ENCODE peak calls at places on chromosomes 16 and 17, in four cellular contexts. C is K562, A is HepG2, T is GM12878. X is an unnamed sample.

GRCh38 chr16:89358030-89359005 is 132.0 kb downstream of the ANKRD11 start:
- DNase-seq in C (no peak), A (no peak), T (no peak), X (no peak)

GRCh38 chr16:80045944-80046660 is 445.6 kb upstream of the MAF start:
- DNase-seq in C (no peak), A (no peak), T (no peak), X (no peak)

GRCh38 chr17:50043290-50044148 is 12.4 kb upstream of the ITGA3 start:
- DNase-seq in C (no peak), A (no peak), T (no peak), X (no peak)

GRCh38 chr17:65530158-65530984 is 31.1 kb downstream of the AXIN2 start:
- DNase-seq in C (no peak), A (no peak), T (no peak), X (no peak)

GRCh38 chr16:54288592-54289241 is 2.1 kb upstream of the IRX3 start:
- DNase-seq in C (no peak), A (no peak), T (no peak), X (no peak)

GRCh38 chr16:82657239-82657638 is 30.5 kb downstream of the CDH13 start:
- DNase-seq in C (no peak), A (no peak), T (no peak), X (no peak)

GRCh38 chr17:31888124-31888523 is 13.4 kb downstream of the UTP6 start:
- DNase-seq in C (no peak), A (no peak), T (no peak), X (no peak)

GRCh38 chr16:81035398-81035974 is at the start of gene ATMIN:
- DNase-seq in C (peak; percentile 98), A (peak; percentile 83), T (peak; percentile 15), X (peak; percentile 96)

GRCh38 chr16:3961449-3961849 is 80.9 kb upstream of the CREBBP start:
- DNase-seq in C (peak; percentile 41), A (peak; percentile 65), T (no peak), X (peak; percentile 47)

GRCh38 chr16:12060751-12061150 is 84.2 kb downstream of the SNX29 start:
- DNase-seq in C (peak; percentile 4), A (no peak), T (peak; percentile 21), X (no peak)

GRCh38 chr16:5865231-5865630 is 767.6 kb upstream of the EEF2KMT start:
- DNase-seq in C (no peak), A (no peak), T (no peak), X (no peak)

GRCh38 chr17:50256826-50257573 is 17.3 kb upstream of the TMEM92 start:
- DNase-seq in C (peak; percentile 48), A (no peak), T (no peak), X (peak; percentile 5)

GRCh38 chr17:50350733-50351132 is 4.8 kb downstream of the XYLT2 start:
- DNase-seq in C (no peak), A (no peak), T (no peak), X (no peak)

GRCh38 chr17:36901506-36901905 is 35.8 kb upstream of the LHX1 start:
- DNase-seq in C (no peak), A (peak; percentile 16), T (no peak), X (no peak)

GRCh38 chr16:27109666-27110523 is 43.2 kb downstream of the C16orf82 start:
- DNase-seq in C (peak; percentile 93), A (peak; percentile 62), T (no peak), X (peak; percentile 89)

GRCh38 chr16:27771201-27771910 is 221.4 kb downstream of the KATNIP start:
- DNase-seq in C (no peak), A (no peak), T (no peak), X (no peak)

GRCh38 chr16:81158964-81159363 is 62.8 kb upstream of the GCSH start:
- DNase-seq in C (no peak), A (peak; percentile 41), T (no peak), X (no peak)

GRCh38 chr16:90046971-90047713 is 27.9 kb upstream of the DBNDD1 start:
- DNase-seq in C (peak; percentile 31), A (peak; percentile 45), T (no peak), X (no peak)

GRCh38 chr17:72558971-72559476 is 438.2 kb downstream of the SOX9 start:
- DNase-seq in C (no peak), A (no peak), T (no peak), X (no peak)

GRCh38 chr16:65297453-65297852 is 175.6 kb upstream of the CDH11 start:
- DNase-seq in C (no peak), A (no peak), T (no peak), X (no peak)

GRCh38 chr17:68892658-68893057 is 62.5 kb downstream of the ABCA8 start:
- DNase-seq in C (no peak), A (no peak), T (no peak), X (no peak)

GRCh38 chr16:1960665-1961630 is 1.6 kb downstream of the NDUFB10 start:
- DNase-seq in C (no peak), A (peak; percentile 53), T (no peak), X (no peak)

GRCh38 chr16:56301391-56301850 is 110.1 kb downstream of the GNAO1 start:
- DNase-seq in C (no peak), A (no peak), T (no peak), X (no peak)

DNA sequence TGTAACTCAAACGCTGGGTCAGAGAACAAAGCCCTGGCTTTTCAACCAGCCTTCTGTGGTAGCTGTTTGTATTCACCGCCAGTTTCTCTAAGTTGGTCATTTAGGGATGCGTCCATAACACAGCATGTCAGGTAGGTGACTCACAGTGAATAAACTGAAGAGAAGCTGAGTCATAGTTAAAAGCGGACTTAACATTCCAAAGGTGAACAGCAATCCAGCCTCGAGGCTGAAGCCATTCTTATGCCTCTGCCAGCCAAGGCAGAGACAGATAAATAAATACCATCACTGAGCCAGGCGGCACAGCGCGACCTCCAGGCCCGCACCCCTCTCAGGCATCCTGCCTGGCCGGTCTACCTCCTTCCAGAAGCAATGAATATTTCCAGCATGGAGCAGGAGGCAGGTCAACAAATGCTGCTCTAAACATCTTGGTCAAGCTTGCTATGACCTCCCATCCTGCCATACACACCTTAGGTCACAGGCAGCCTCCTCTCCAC is 12.4 kb upstream of the CACNG4 start:
- DNase-seq in C (no peak), A (peak; percentile 93), T (no peak), X (no peak)
- TF ChIP-seq SP1 in C (no peak), A (no peak), T (no peak), X (no peak)

DNA sequence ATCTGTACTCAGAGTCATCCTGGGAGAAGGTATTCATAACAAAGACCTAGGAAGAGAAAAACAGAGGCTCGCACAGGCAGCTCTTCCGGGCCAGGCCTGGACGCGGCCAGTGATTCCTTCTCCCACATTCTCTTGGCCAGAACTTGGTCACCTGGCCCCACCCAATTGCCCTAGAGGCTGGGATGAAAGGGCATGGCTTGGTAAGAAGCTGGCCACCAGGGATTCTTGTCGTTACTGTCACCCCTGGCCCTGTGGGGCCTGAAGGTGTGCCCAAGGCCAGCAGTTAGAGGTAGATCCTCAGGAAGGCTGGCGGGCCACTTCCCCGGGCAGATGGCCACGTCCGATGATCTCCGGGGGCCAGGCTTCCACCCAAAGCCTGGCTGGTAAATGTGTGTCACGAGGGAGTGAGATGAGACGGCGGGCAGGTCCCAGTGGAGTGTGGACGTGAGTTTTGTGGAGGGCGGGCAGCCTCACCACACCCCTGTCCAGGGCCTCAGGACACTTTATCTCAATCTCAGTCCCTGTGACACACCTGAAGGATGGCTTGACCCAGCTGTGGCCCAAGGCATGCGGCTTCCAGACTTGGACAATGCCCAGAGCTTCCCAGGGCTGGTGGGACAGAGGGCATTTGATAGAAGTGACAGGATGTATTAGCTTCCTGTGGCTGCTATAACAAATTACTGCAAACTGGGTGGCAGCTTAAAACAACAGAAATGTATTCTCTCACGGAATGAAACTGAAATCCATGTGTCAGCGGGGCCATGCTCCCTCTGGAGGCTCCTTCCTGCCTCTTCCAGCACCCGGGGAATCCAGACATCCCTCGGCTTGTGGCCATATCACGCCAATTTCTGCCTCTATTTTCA is 66.3 kb upstream of the GSE1 start:
- DNase-seq in C (no peak), A (no peak), T (no peak), X (no peak)
- TF ChIP-seq FOXM1 in C (no peak), A (no peak), T (no peak), X (no peak)

GRCh38 chr17:9969301-9969935 is 64.3 kb upstream of the RCVRN start:
- DNase-seq in C (no peak), A (no peak), T (no peak), X (no peak)

GRCh38 chr17:9973689-9974459 is 68.8 kb upstream of the RCVRN start:
- DNase-seq in C (no peak), A (peak; percentile 11), T (no peak), X (no peak)

GRCh38 chr17:9974460-9975381 is 69.7 kb upstream of the RCVRN start:
- DNase-seq in C (no peak), A (no peak), T (no peak), X (no peak)

GRCh38 chr17:9971991-9972390 is 66.9 kb upstream of the RCVRN start:
- DNase-seq in C (no peak), A (no peak), T (no peak), X (peak; percentile 26)

DNA sequence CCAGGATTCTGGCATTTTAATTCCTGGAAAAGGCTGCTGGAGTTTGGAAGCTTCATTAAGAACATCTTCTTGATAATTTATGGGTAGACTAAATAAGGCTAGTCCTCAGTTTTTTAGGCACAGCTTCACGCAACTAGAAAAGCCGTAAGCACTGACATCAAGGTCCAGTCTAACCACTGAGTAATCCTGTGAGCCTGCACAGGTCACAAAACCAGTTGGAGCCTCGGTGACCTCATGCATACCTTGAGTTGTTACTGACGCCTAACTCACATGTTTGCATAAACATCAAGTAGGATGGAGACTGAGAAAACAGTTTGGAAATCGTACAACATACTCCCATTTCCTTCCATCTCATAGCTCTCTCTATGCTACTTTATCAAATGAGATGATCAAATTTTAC is 63.8 kb upstream of the RCVRN start:
- DNase-seq in C (no peak), A (no peak), T (no peak), X (no peak)
- TF ChIP-seq BHLHE40 in C (no peak), A (no peak), T (no peak), X (no peak)

DNA sequence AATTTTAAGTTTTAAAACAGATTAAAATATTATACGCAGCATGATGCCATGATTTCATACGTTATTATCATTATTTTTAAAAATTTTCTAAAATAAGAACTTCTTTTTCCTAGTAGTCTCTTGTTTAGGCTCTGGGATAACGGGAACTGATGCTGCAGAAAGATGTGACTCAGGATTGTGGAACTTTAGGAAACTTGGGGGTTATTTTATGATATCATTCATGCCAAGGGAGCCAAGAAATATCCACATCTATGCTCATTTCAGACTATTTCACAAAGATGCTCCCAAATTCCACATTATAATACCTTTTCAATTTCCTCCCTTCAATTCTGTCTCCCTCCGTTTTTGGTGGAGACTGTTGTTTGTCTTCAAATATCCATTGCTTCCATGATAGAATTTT is 236.4 kb downstream of the HS3ST3A1 start:
- DNase-seq in C (no peak), A (no peak), T (no peak), X (no peak)
- TF ChIP-seq SP1 in C (no peak), A (no peak), T (no peak), X (no peak)